ENCODE peak calls at places on chromosome 20, in six cellular contexts. F, T, O, C, J and H are unnamed samples.

GRCh38 chr20:10843161-10843711 is 169.4 kb upstream of the JAG1 start:
- DNase-seq in F (no peak), C (no peak), O (no peak), J (no peak), T (no peak), H (no peak)

GRCh38 chr20:46648903-46649649 is 2.2 kb downstream of the SLC13A3 start:
- DNase-seq in F (no peak), C (no peak), J (no peak), O (no peak), T (no peak), H (no peak)

GRCh38 chr20:63791497-63792156 is 39.4 kb downstream of the ZBTB46 start:
- DNase-seq in O (no peak), F (no peak), T (no peak), C (no peak), J (no peak), H (no peak)

GRCh38 chr20:58075980-58076749 is 152.3 kb downstream of the ANKRD60 start:
- DNase-seq in F (no peak), O (no peak), C (no peak), J (no peak), T (no peak), H (no peak)

GRCh38 chr20:57078101-57078500 is 188.3 kb downstream of the BMP7 start:
- DNase-seq in T (no peak), O (no peak), F (no peak), J (no peak), C (no peak), H (no peak)

GRCh38 chr20:50675671-50676376 is 15.5 kb downstream of the RIPOR3 start:
- DNase-seq in T (peak; percentile 49), C (no peak), O (peak; percentile 98), F (no peak), J (no peak), H (peak; percentile 49)

GRCh38 chr20:20360464-20360863 is 7.4 kb upstream of the INSM1 start:
- DNase-seq in J (peak; percentile 52), C (no peak), O (no peak), T (no peak), F (peak; percentile 67), H (peak; percentile 81)

GRCh38 chr20:39986231-39986904 is 702.7 kb downstream of the MAFB start:
- DNase-seq in O (no peak), J (no peak), T (no peak), C (no peak), F (peak; percentile 65), H (peak; percentile 62)

GRCh38 chr20:51456511-51457280 is 85.8 kb downstream of the NFATC2 start:
- DNase-seq in F (peak; percentile 97), T (peak; percentile 99), O (peak; percentile 93), C (no peak), J (peak; percentile 54), H (peak; percentile 96)

GRCh38 chr20:62080249-62080993 is 14.7 kb upstream of the TAF4 start:
- DNase-seq in F (no peak), C (no peak), O (no peak), J (no peak), T (no peak), H (no peak)

GRCh38 chr20:10921491-10922010 is 247.8 kb upstream of the JAG1 start:
- DNase-seq in F (no peak), O (no peak), J (no peak), C (no peak), T (no peak), H (no peak)

GRCh38 chr20:37527638-37528441 is at the start of gene BLCAP:
- DNase-seq in F (peak; percentile 76), C (peak; percentile 96), O (peak; percentile 70), J (peak; percentile 90), T (peak; percentile 92), H (peak; percentile 94)